ENCODE peak calls at places on chromosomes 3 and 15, in ten cellular contexts. B, Q, R, P, X, H, I, U, V and Z are unnamed samples.

GRCh38 chr15:31867536-31868442 is 162.5 kb upstream of the CHRNA7 start:
- DNase-seq in Q (no peak), H (peak), B (peak), I (peak), R (no peak), U (peak), V (peak), X (no peak), P (peak), Z (peak)

GRCh38 chr3:67461667-67462142 is 192.7 kb downstream of the SUCLG2 start:
- DNase-seq in X (peak), U (no peak), V (no peak), I (no peak), B (no peak), P (peak), R (no peak), Q (no peak), H (no peak), Z (no peak)

GRCh38 chr3:102125994-102126368 is 276.7 kb downstream of the NFKBIZ start:
- DNase-seq in Q (no peak), V (no peak), U (no peak), B (no peak), R (no peak), X (no peak), P (no peak), I (no peak), H (no peak), Z (no peak)

GRCh38 chr3:123406598-123406997 is 42.3 kb downstream of the ADCY5 start:
- DNase-seq in V (peak), P (peak), B (peak), I (no peak), U (no peak), H (peak), Q (peak), R (no peak), X (no peak), Z (no peak)

GRCh38 chr15:69666921-69667811 is 214.5 kb downstream of the RPLP1 start:
- DNase-seq in V (no peak), X (no peak), Q (no peak), R (peak), P (peak), U (no peak), I (no peak), B (no peak), H (peak), Z (peak)

GRCh38 chr3:128068156-128068620 is 16.0 kb downstream of the SEC61A1 start:
- DNase-seq in R (no peak), X (no peak), V (no peak), Q (no peak), I (no peak), U (peak), B (no peak), H (no peak), P (peak), Z (peak)

GRCh38 chr3:34377961-34378360 is 579.5 kb downstream of the PDCD6IP start:
- DNase-seq in U (no peak), V (no peak), I (no peak), P (no peak), R (no peak), Q (no peak), B (no peak), H (no peak), X (no peak), Z (no peak)

GRCh38 chr15:48143856-48144255 is 23.1 kb downstream of the SLC24A5 start:
- DNase-seq in P (no peak), V (no peak), Q (no peak), B (no peak), U (no peak), I (no peak), H (no peak), R (no peak), X (no peak), Z (no peak)

GRCh38 chr15:80156176-80156720 is 3.4 kb downstream of the FAH start:
- DNase-seq in R (no peak), P (no peak), X (no peak), I (no peak), Q (no peak), B (no peak), H (no peak), U (no peak), V (no peak), Z (no peak)

GRCh38 chr3:184334470-184335158 is 2.8 kb upstream of the FAM131A start:
- DNase-seq in B (no peak), I (no peak), U (no peak), P (no peak), R (no peak), H (peak), Q (no peak), X (no peak), V (no peak), Z (no peak)

GRCh38 chr3:108835101-108835500 is 12.5 kb downstream of the TRAT1 start:
- DNase-seq in V (no peak), X (no peak), U (no peak), R (no peak), Q (no peak), H (no peak), P (no peak), I (no peak), B (no peak), Z (no peak)

GRCh38 chr3:13110678-13111116 is 37.5 kb upstream of the IQSEC1 start:
- DNase-seq in H (no peak), Q (no peak), U (no peak), B (no peak), P (no peak), R (no peak), X (no peak), I (peak), V (no peak), Z (no peak)

GRCh38 chr15:26243382-26243781 is 380.3 kb upstream of the ATP10A start:
- DNase-seq in R (no peak), H (no peak), Q (no peak), U (no peak), X (no peak), P (no peak), I (no peak), V (no peak), B (no peak), Z (no peak)

GRCh38 chr15:52642386-52643361 is 36.5 kb downstream of the ATOSA start:
- DNase-seq in X (no peak), U (no peak), Q (no peak), R (no peak), P (no peak), H (no peak), I (no peak), V (no peak), B (no peak), Z (no peak)

GRCh38 chr3:11846281-11847034 is at the start of gene TAMM41:
- DNase-seq in U (peak), V (peak), H (peak), X (peak), R (peak), P (peak), Q (peak), B (peak), I (peak), Z (peak)
- TF ChIP-seq POLR2A in U (no peak), V (no peak), H (peak), X (peak), R (peak), P (peak), Q (peak), B (peak), I (peak), Z (peak)

GRCh38 chr3:89104499-89104898 is 2.9 kb upstream of the EPHA3 start:
- DNase-seq in Q (no peak), I (no peak), R (no peak), H (no peak), P (no peak), U (no peak), V (no peak), B (no peak), X (no peak), Z (no peak)
- TF ChIP-seq CTCF in Q (no peak), I (no peak), R (no peak), H (no peak), P (no peak), U (no peak), V (no peak), B (no peak), X (no peak), Z (no peak)

GRCh38 chr3:43999920-44000319 is 241.8 kb upstream of the TOPAZ1 start:
- DNase-seq in U (no peak), R (no peak), V (no peak), Q (no peak), X (no peak), I (no peak), H (no peak), P (no peak), B (no peak), Z (no peak)
- H3K4me3 ChIP-seq in U (peak), R (peak), V (no peak), Q (no peak), X (no peak), I (no peak), H (no peak), P (no peak), B (no peak), Z (no peak)

GRCh38 chr3:4981160-4981687 is 2.0 kb downstream of the BHLHE40 start:
- DNase-seq in V (no peak), U (no peak), B (no peak), R (no peak), X (no peak), I (no peak), P (peak), Q (no peak), H (peak), Z (peak)
- TF ChIP-seq POLR2A in V (no peak), U (no peak), B (no peak), R (no peak), X (no peak), I (no peak), P (no peak), Q (no peak), H (no peak), Z (no peak)

GRCh38 chr3:185585862-185586643 is at the start of gene SENP2:
- DNase-seq in V (peak), U (peak), P (peak), H (peak), Q (peak), B (peak), X (peak), I (peak), R (peak), Z (peak)
- TF ChIP-seq CTCF in V (no peak), U (no peak), P (no peak), H (no peak), Q (no peak), B (no peak), X (no peak), I (no peak), R (peak), Z (no peak)

DNA sequence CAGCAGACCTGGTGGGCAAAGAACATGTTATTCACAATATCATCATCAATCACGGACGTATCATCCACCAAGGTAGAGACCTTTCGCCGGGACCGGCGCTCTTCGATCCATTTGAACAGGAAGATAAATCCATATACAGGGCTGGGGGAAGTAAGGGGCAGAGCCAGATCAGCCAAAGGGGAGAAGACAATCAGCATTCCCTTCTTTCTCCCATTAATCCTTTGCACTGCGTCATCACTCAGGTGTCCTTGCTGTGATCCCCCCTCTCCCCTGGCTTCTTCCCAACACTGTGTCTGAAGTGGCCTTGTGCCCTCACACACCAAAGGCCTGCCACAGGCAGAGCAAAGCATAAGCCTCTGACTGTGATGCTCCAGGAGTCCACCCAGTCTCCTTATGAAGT is 36.4 kb downstream of the SEMA3G start:
- DNase-seq in Q (peak), U (no peak), R (no peak), X (no peak), I (no peak), P (no peak), B (no peak), V (no peak), H (no peak), Z (no peak)
- H3K4me3 ChIP-seq in Q (peak), U (no peak), R (peak), X (no peak), I (no peak), P (no peak), B (no peak), V (no peak), H (no peak), Z (peak)

DNA sequence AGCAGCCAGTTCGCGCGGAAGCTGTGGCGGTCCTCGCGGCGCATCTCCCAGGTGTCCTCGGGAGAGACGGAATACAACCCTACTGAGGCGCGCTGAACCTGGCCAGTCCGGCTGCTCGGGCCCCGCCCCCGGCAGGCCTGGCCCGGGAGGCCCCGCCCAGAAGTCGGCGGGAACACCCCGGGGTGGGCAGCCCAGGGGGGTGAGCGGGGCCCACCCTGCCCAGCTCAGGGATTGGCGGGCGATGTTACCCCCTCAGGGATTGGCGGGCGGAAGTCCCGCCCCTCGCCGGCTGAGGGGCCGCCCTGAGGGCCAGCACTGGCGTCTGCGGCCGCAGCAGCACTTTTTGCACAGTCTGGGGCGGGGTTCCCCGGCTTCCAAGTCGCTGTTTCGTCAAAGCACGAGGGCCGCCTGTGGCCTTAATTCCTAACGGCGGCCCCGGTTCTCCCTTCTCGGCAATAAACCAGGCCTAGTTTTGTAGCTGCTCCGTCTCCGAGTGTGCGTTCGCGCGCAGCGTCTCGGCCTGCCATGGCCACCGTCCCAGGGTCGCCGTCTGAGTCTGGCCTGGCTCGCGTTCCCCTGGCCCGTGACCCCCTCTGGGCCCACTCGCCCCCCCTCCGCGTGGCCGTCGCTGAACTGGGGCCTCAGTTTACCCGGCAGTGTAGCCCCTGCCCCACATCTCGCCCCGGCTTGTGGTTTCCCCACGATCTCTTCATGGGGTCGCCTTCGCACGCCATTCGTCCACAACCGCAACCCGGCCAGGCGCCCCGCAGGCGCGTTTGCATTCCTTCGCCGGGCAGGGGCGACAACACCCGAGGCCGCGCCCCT is 30.0 kb downstream of the NBEAL2 start:
- DNase-seq in Q (peak), R (peak), I (peak), B (peak), V (peak), P (peak), X (peak), H (peak), U (peak), Z (no peak)
- TF ChIP-seq POLR2A in Q (peak), R (peak), I (peak), B (peak), V (peak), P (peak), X (peak), H (peak), U (no peak), Z (no peak)

DNA sequence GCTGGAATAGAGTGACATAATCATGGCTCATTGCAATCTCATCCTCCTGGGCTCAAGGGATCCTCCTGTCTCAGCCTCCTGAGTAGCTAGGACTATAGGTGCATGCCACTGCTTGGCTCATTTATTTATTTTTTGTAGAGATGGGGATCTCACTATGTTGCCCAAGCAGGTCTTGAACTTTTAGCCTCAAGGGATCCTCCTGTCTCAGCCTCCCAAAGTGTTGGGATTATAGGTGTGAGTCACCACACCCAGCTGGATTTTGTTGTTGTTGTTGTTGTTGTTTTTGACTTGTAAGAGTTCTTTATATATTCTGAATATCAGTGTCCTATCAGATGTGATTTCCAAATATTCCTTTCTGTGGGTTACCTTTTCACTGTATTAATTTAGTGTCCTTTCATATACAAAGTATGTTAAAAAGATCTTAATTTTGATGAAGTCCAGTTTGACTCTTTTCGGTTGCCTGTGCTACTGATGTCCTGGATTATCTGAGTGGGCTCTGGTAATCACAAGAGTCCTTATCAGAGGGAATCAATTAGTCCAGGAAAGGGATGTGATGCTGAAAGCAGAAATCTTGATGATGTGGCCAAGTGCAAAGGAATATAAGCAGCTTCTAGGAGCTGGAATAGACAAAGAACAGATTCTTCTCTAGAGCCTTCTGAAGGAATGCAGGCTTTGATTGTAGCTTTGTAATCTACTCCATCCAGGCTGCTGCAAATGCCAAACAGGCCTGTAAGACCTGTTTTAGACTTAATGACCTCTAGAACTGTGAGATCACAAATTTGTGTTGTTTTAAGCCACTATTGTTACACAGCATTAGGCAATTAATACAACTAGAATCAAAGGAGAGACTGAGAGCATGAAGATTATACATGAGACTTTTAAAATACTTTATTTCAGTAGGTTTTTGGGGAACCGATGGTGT is 30.2 kb downstream of the NCK1 start:
- DNase-seq in V (no peak), X (no peak), B (no peak), Q (no peak), P (no peak), R (no peak), U (no peak), H (no peak), I (no peak), Z (no peak)
- TF ChIP-seq CTCF in V (no peak), X (no peak), B (no peak), Q (no peak), P (no peak), R (no peak), U (no peak), H (no peak), I (no peak), Z (no peak)

GRCh38 chr15:66388057-66388363 is 1.3 kb downstream of the MAP2K1 start:
- DNase-seq in B (no peak), R (no peak), H (no peak), I (no peak), X (no peak), P (no peak), Q (no peak), U (no peak), V (no peak), Z (no peak)

GRCh38 chr15:66389859-66390382 is 3.2 kb downstream of the MAP2K1 start:
- DNase-seq in X (no peak), U (no peak), R (no peak), H (no peak), P (no peak), I (no peak), B (no peak), Q (no peak), V (no peak), Z (peak)

GRCh38 chr15:66389098-66389858 is 2.6 kb downstream of the MAP2K1 start:
- DNase-seq in H (no peak), I (peak), P (no peak), V (no peak), R (no peak), U (no peak), Q (no peak), X (no peak), B (no peak), Z (no peak)

GRCh38 chr15:66387176-66388056 is 704 bp downstream of the MAP2K1 start:
- DNase-seq in R (peak), U (peak), V (peak), P (peak), B (peak), Q (peak), X (peak), I (peak), H (peak), Z (peak)

GRCh38 chr15:66388576-66388975 is 1.9 kb downstream of the MAP2K1 start:
- DNase-seq in P (no peak), I (no peak), X (no peak), R (no peak), Q (no peak), B (no peak), U (no peak), V (no peak), H (no peak), Z (no peak)
- H3K4me3 ChIP-seq in P (no peak), I (no peak), X (no peak), R (peak), Q (peak), B (no peak), U (peak), V (no peak), H (no peak), Z (peak)

DNA sequence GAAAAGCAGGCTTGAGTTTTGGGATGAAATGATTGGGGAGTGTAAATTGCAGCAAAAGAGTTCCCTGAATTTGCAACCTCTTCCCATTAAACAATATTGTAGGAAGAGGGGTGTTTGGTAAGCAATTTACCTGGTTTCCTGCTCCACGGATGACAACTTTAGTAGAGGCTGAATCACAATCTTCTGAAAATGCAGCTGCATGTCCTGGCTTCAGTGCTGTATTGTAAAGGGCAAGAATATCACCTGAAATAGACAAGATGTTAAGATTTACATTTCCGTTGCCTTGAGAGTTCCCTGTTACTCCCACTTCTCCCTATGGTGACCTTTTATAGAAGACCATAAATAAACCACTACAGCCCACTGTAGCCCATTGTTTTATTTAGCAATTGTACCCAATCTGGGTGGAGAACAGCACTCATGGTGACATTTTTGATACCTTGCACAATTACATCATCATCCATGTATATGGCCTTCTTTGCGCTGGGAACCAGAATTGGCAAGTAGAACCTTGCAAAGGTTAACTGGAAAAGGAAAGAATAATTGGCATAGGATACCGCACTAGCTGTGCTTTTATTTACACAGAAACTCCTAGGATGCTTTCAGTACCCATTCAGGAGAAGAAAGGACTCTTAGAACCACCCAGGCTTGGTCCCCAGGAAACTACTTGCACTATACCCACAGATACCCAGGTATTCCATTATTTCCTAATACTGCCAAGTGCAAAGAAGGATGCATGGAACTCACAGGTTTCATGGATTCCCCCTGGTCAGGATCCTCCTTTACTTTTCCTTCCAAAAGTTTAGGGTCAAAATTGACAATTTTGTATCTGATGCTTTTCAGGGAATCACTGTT is 9.6 kb downstream of the GLT8D1 start:
- DNase-seq in X (no peak), H (no peak), V (no peak), B (no peak), Q (no peak), R (no peak), I (no peak), U (peak), P (no peak), Z (no peak)
- TF ChIP-seq POLR2A in X (no peak), H (no peak), V (no peak), B (no peak), Q (no peak), R (no peak), I (no peak), U (peak), P (no peak), Z (no peak)